ENCODE peak calls at places on chromosomes 1 and 21, in six cellular contexts. Z, E, K, W, X and L are unnamed samples.

GRCh38 chr1:184822267-184822666 is 67.6 kb upstream of the EDEM3 start:
- DNase-seq in X (no peak), W (no peak), K (no peak), E (no peak), Z (no peak), L (no peak)

GRCh38 chr1:19813651-19813960 is 1.5 kb downstream of the RNF186 start:
- DNase-seq in W (no peak), X (no peak), K (no peak), Z (no peak), E (no peak), L (no peak)

GRCh38 chr1:87203890-87204289 is 124.8 kb upstream of the LMO4 start:
- DNase-seq in X (no peak), W (no peak), E (no peak), K (no peak), Z (no peak), L (no peak)

GRCh38 chr1:114701931-114702330 is 6.6 kb upstream of the AMPD1 start:
- DNase-seq in K (no peak), E (no peak), X (no peak), W (no peak), Z (no peak), L (no peak)

GRCh38 chr21:37153193-37153934 is 80.3 kb downstream of the TTC3 start:
- DNase-seq in W (no peak), Z (no peak), E (no peak), X (no peak), K (no peak), L (no peak)

GRCh38 chr1:234907585-234908457 is 220.8 kb downstream of the TOMM20 start:
- DNase-seq in X (no peak), K (no peak), Z (no peak), W (no peak), E (no peak), L (no peak)

GRCh38 chr21:33815153-33815707 is 100.4 kb downstream of the ATP5PO start:
- DNase-seq in X (no peak), Z (no peak), W (no peak), K (no peak), E (no peak), L (no peak)

GRCh38 chr1:94061513-94062443 is 59.2 kb downstream of the ABCA4 start:
- DNase-seq in K (peak), E (peak), Z (peak), X (peak), W (peak), L (peak)

GRCh38 chr1:147105909-147106308 is 66.4 kb downstream of the PRKAB2 start:
- DNase-seq in X (no peak), K (peak), W (no peak), E (no peak), Z (no peak), L (no peak)

GRCh38 chr1:109653286-109653685 is 2.6 kb upstream of the GSTM4 start:
- DNase-seq in Z (no peak), X (no peak), E (no peak), W (no peak), K (no peak), L (no peak)

GRCh38 chr1:236800002-236800620 is 5.0 kb downstream of the MTR start:
- DNase-seq in Z (no peak), E (no peak), X (no peak), W (no peak), K (no peak), L (peak)

GRCh38 chr1:205600085-205600484 is 31.7 kb downstream of the ELK4 start:
- DNase-seq in K (no peak), Z (no peak), W (no peak), X (no peak), E (no peak), L (peak)

GRCh38 chr1:95003433-95003738 is 69.4 kb downstream of the ALG14 start:
- DNase-seq in W (no peak), E (no peak), K (no peak), Z (no peak), X (no peak), L (no peak)

GRCh38 chr1:1491601-1492000 is 20.0 kb downstream of the ATAD3B start:
- DNase-seq in X (no peak), Z (no peak), E (no peak), K (no peak), W (no peak), L (no peak)

GRCh38 chr1:38533772-38534472 is 325.6 kb downstream of the RRAGC start:
- DNase-seq in E (no peak), W (no peak), K (no peak), X (no peak), Z (no peak), L (peak)

GRCh38 chr1:64042331-64043100 is 160.9 kb upstream of the UBE2U start:
- DNase-seq in X (no peak), K (no peak), E (no peak), Z (no peak), W (no peak), L (no peak)

GRCh38 chr1:86155061-86155806 is 1.3 kb downstream of the COL24A1 start:
- DNase-seq in K (peak), E (peak), W (peak), Z (peak), X (peak), L (no peak)

GRCh38 chr21:35637431-35637830 is 422.9 kb downstream of the SETD4 start:
- DNase-seq in W (peak), K (no peak), X (no peak), Z (no peak), E (no peak), L (no peak)

GRCh38 chr1:921011-921837 is 2.5 kb upstream of the SAMD11 start:
- DNase-seq in X (peak), W (no peak), Z (peak), K (peak), E (peak), L (no peak)

GRCh38 chr1:62241357-62242131 is 46.9 kb downstream of the L1TD1 start:
- DNase-seq in Z (no peak), W (no peak), X (no peak), K (no peak), E (no peak), L (no peak)

GRCh38 chr1:1032428-1032827 is 12.5 kb downstream of the AGRN start:
- DNase-seq in K (peak), E (no peak), Z (peak), X (peak), W (no peak), L (no peak)

GRCh38 chr1:243489681-243490080 is 233.8 kb downstream of the SDCCAG8 start:
- DNase-seq in X (no peak), K (no peak), W (no peak), Z (no peak), E (no peak), L (no peak)

GRCh38 chr1:7672864-7673263 is 98.2 kb upstream of the VAMP3 start:
- DNase-seq in E (no peak), Z (no peak), X (no peak), K (no peak), W (no peak), L (no peak)

GRCh38 chr1:92754000-92754787 is 30.7 kb downstream of the EVI5 start:
- DNase-seq in X (no peak), K (no peak), E (no peak), Z (no peak), W (no peak), L (no peak)

GRCh38 chr1:245898581-245898980 is 608.5 kb downstream of the SMYD3 start:
- DNase-seq in E (no peak), K (no peak), X (no peak), W (no peak), Z (no peak), L (no peak)

GRCh38 chr1:227318852-227319607 is 738 bp upstream of the CDC42BPA start:
- DNase-seq in E (no peak), K (peak), Z (peak), X (peak), W (no peak), L (no peak)

GRCh38 chr1:246169019-246169418 is 338.1 kb downstream of the SMYD3 start:
- DNase-seq in K (no peak), E (no peak), W (no peak), Z (no peak), X (no peak), L (no peak)

GRCh38 chr1:41540886-41541591 is 56.6 kb upstream of the EDN2 start:
- DNase-seq in Z (no peak), K (no peak), X (no peak), W (no peak), E (peak), L (no peak)

GRCh38 chr21:32978346-32979270 is 47.1 kb upstream of the OLIG2 start:
- DNase-seq in Z (no peak), W (no peak), E (no peak), X (no peak), K (no peak), L (no peak)

GRCh38 chr1:27752372-27752771 is 20.6 kb upstream of the STX12 start:
- DNase-seq in E (no peak), Z (no peak), W (no peak), K (no peak), X (no peak), L (no peak)

GRCh38 chr1:14567056-14567455 is 31.4 kb upstream of the KAZN start:
- DNase-seq in K (peak), W (no peak), X (no peak), Z (peak), E (no peak), L (no peak)

GRCh38 chr1:245984390-245985155 is 522.5 kb downstream of the SMYD3 start:
- DNase-seq in E (no peak), W (no peak), K (no peak), X (no peak), Z (no peak), L (no peak)

GRCh38 chr1:55679971-55680370 is 464.8 kb upstream of the USP24 start:
- DNase-seq in E (no peak), Z (no peak), K (no peak), W (no peak), X (no peak), L (no peak)

GRCh38 chr1:245370905-245371581 is 216.3 kb downstream of the KIF26B start:
- DNase-seq in Z (no peak), K (no peak), X (no peak), E (no peak), W (no peak), L (no peak)

GRCh38 chr1:32201011-32201855 is 838 bp downstream of the CCDC28B start:
- DNase-seq in Z (peak), X (peak), W (peak), K (peak), E (peak), L (peak)

GRCh38 chr1:157496121-157496526 is 56.2 kb downstream of the FCRL5 start:
- DNase-seq in W (no peak), K (peak), X (no peak), Z (peak), E (peak), L (peak)

GRCh38 chr1:183073320-183073719 is 50.1 kb downstream of the LAMC1 start:
- DNase-seq in K (no peak), Z (no peak), E (no peak), X (no peak), W (no peak), L (no peak)

GRCh38 chr1:183070234-183070922 is 47.2 kb downstream of the LAMC1 start:
- DNase-seq in Z (no peak), W (no peak), X (no peak), K (no peak), E (no peak), L (no peak)

GRCh38 chr1:183074215-183074614 is 51.0 kb downstream of the LAMC1 start:
- DNase-seq in Z (no peak), W (no peak), X (no peak), K (no peak), E (no peak), L (no peak)

GRCh38 chr1:183069562-183070216 is 46.5 kb downstream of the LAMC1 start:
- DNase-seq in E (no peak), Z (no peak), W (no peak), K (no peak), X (no peak), L (no peak)

GRCh38 chr1:183070923-183071618 is 47.9 kb downstream of the LAMC1 start:
- DNase-seq in K (no peak), W (no peak), Z (no peak), E (peak), X (no peak), L (peak)
- TF ChIP-seq CTCF in K (no peak), W (no peak), Z (no peak), E (no peak), X (no peak), L (no peak)

GRCh38 chr1:207298666-207299065 is 22.8 kb upstream of the CD55 start:
- DNase-seq in X (no peak), K (no peak), E (no peak), Z (no peak), W (no peak), L (no peak)
- TF ChIP-seq CTCF in X (no peak), K (no peak), E (no peak), Z (no peak), W (no peak), L (no peak)

GRCh38 chr1:23980006-23980724 is at the start of gene SRSF10:
- DNase-seq in Z (peak), X (peak), W (peak), E (peak), K (peak), L (peak)
- TF ChIP-seq CTCF in Z (no peak), X (no peak), W (peak), E (peak), K (peak), L (no peak)

GRCh38 chr1:153922076-153922837 is 515 bp downstream of the GATAD2B start:
- DNase-seq in X (no peak), Z (peak), E (no peak), W (no peak), K (peak), L (peak)
- TF ChIP-seq CTCF in X (peak), Z (no peak), E (peak), W (no peak), K (peak), L (no peak)

DNA sequence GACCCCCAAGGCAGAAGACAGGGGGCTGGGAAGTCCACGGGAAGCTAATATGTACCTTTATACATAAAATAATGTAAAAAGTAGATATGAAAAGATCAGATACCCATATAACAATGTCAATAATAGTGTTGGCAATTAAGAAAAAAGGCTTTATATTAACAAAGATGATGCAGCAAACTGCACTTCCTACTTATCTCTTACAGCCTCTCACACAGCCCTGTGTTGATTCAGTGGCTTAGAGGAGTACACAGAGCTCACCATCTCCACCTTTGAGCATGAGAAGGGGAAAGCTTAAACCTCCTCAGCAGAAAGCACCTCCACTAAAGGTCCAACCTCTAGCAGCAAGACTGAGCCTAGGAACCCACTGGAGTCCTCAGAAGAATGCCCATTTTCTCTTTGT is 7.2 kb upstream of the VSIG8 start:
- DNase-seq in K (no peak), Z (no peak), W (no peak), E (no peak), X (no peak), L (no peak)
- TF ChIP-seq CTCF in K (no peak), Z (no peak), W (no peak), E (no peak), X (no peak), L (no peak)

DNA sequence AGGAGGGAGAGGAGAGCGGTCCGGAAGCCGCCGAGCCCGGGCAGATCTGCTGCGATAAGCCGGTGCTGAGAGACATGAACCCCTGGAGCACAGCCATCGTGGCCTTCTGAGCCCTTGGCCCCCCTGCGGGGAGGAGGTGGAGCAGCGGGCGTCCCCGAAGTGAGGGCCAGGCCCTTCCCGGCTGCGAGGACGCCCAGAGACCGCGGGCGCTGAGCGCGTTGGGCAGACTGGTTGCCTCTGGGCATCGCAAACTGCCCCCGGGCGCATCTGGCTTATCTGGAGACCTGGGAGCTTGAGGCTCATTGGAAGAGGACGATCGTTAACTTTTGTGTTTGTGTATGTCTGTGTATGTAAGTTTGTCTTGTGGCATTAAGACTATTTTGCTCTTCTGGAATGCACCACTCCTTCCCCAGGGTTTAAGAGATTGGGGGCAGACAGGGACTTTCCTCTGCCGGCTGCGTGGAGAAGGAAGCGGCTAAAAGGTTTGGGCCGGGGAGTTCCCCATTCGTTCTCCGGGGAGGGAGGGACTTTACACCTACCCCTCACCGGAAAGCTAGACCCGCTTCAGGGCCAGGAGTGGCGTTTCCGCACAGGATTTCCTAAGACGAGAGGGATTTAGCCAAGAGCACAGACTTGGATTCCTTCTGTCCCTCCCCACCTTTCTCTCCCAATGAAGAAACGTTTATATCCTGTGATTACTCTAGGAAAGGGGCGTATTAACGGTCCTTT is 1.4 kb downstream of the IER5 start:
- DNase-seq in X (peak), K (peak), W (peak), E (peak), Z (peak), L (peak)
- TF ChIP-seq CTCF in X (no peak), K (no peak), W (peak), E (no peak), Z (no peak), L (no peak)

DNA sequence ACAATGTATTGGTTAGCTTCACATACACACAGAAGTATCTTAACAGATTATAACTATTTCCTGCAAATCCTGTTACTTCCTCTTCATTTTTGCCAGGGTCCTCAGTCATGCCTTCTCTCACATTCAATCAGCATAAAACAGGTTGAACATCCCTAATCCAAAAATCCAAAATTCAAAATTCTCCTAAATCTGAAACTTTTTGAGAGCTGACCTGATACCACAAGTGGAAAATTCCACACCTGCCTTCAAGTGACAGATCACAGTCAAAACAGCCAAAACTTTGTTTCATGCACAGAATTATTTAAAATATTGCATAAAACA is 62.9 kb upstream of the FBXO28 start:
- DNase-seq in W (no peak), K (no peak), X (no peak), E (no peak), Z (no peak), L (no peak)
- TF ChIP-seq CTCF in W (no peak), K (no peak), X (no peak), E (no peak), Z (no peak), L (no peak)

GRCh38 chr1:117121589-117122296 is at the start of gene TRIM45:
- DNase-seq in E (peak), W (peak), X (peak), Z (peak), K (peak), L (peak)

GRCh38 chr1:117118101-117118500 is 3.4 kb downstream of the TRIM45 start:
- DNase-seq in X (no peak), W (no peak), E (no peak), K (no peak), Z (no peak), L (no peak)

GRCh38 chr1:117123274-117123673 is 1.7 kb upstream of the TRIM45 start:
- DNase-seq in W (no peak), X (no peak), E (no peak), Z (no peak), K (no peak), L (no peak)

GRCh38 chr1:117120774-117121588 is 568 bp downstream of the TRIM45 start:
- DNase-seq in E (peak), Z (no peak), K (peak), W (no peak), X (peak), L (peak)

GRCh38 chr1:117122297-117123025 is 912 bp upstream of the TRIM45 start:
- DNase-seq in K (no peak), E (no peak), Z (no peak), X (no peak), W (no peak), L (no peak)
- TF ChIP-seq CTCF in K (no peak), E (no peak), Z (no peak), X (peak), W (peak), L (no peak)

DNA sequence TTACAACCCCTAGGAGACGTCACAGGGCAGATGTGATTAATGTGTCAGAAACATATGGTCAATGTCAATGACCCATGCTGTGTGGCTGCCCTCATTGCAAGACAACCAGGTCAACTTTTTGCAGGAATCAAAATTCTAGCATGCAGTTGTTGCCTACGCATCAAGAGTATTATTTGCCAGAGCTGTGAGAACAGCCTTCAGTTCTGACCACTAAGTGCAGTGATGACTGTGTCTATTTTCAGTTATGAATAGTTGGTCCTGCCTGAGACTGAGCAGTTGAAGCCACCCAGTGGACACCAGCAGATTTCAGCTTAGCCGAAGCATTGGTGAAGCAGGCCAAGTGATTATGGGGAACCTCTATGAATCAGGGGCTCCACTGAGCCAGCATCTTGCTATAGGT is 47.3 kb downstream of the LYPLAL1 start:
- DNase-seq in K (no peak), Z (no peak), X (no peak), W (no peak), E (peak), L (no peak)
- TF ChIP-seq CTCF in K (no peak), Z (no peak), X (no peak), W (no peak), E (peak), L (no peak)